ENCODE peak calls at places on chromosomes 12 and 14, in seven cellular contexts. Z, N, F, M, O, E and V are unnamed samples.

GRCh38 chr12:91181053-91181452 is 1.6 kb downstream of the DCN start:
- DNase-seq in E (peak), M (no peak), N (no peak), Z (no peak), F (no peak), O (no peak), V (no peak)

GRCh38 chr12:91562476-91562875 is 379.9 kb upstream of the DCN start:
- DNase-seq in F (no peak), E (peak), M (no peak), Z (no peak), N (no peak), O (no peak), V (no peak)

GRCh38 chr14:60648169-60648933 is 926 bp downstream of the SIX1 start:
- DNase-seq in M (no peak), F (peak), N (no peak), Z (peak), O (no peak), E (peak), V (no peak)

GRCh38 chr12:48954781-48955501 is 2.3 kb downstream of the ARF3 start:
- DNase-seq in F (no peak), M (no peak), E (no peak), O (no peak), N (no peak), Z (no peak), V (no peak)

GRCh38 chr14:95522116-95522515 is 5.7 kb upstream of the SYNE3 start:
- DNase-seq in M (no peak), Z (no peak), F (no peak), O (no peak), E (no peak), N (no peak), V (no peak)

GRCh38 chr14:65354715-65355114 is 57.8 kb upstream of the FUT8 start:
- DNase-seq in Z (no peak), E (no peak), M (no peak), F (no peak), O (no peak), N (no peak), V (no peak)

GRCh38 chr12:50326636-50327284 is 43.4 kb upstream of the LIMA1 start:
- DNase-seq in M (no peak), O (no peak), E (peak), N (no peak), F (no peak), Z (peak), V (peak)

GRCh38 chr12:37543131-37543965 is 773.2 kb upstream of the ALG10B start:
- DNase-seq in Z (no peak), F (no peak), N (no peak), E (no peak), O (no peak), M (no peak), V (no peak)

GRCh38 chr14:91354979-91355685 is 62.5 kb downstream of the CCDC88C start:
- DNase-seq in N (no peak), Z (no peak), M (no peak), E (no peak), F (no peak), O (no peak), V (no peak)

GRCh38 chr12:76688001-76688400 is 75.9 kb upstream of the ZDHHC17 start:
- DNase-seq in M (no peak), E (peak), F (no peak), N (no peak), O (no peak), Z (no peak), V (no peak)

GRCh38 chr14:103542545-103543088 is 13.6 kb downstream of the TRMT61A start:
- DNase-seq in N (no peak), F (peak), Z (no peak), O (no peak), E (no peak), M (peak), V (no peak)

GRCh38 chr14:76413962-76414665 is 38.2 kb downstream of the ESRRB start:
- DNase-seq in O (no peak), N (no peak), Z (no peak), F (no peak), E (no peak), M (no peak), V (no peak)

GRCh38 chr14:99508896-99509629 is 27.9 kb downstream of the CCNK start:
- DNase-seq in E (no peak), F (no peak), N (no peak), O (no peak), Z (no peak), M (no peak), V (peak)

GRCh38 chr14:103097994-103098957 is 3.8 kb downstream of the EXOC3L4 start:
- DNase-seq in E (no peak), N (no peak), Z (no peak), O (no peak), F (no peak), M (peak), V (no peak)

GRCh38 chr14:99548871-99549270 is 55.1 kb downstream of the CCDC85C start:
- DNase-seq in Z (no peak), F (no peak), O (no peak), E (no peak), M (no peak), N (no peak), V (no peak)

GRCh38 chr12:30847259-30847658 is 79.3 kb upstream of the TSPAN11 start:
- DNase-seq in Z (peak), O (peak), E (peak), M (no peak), N (no peak), F (no peak), V (peak)

GRCh38 chr12:49698619-49699545 is 8.3 kb downstream of the FMNL3 start:
- DNase-seq in O (no peak), Z (no peak), M (peak), E (peak), F (no peak), N (no peak), V (no peak)

GRCh38 chr14:103521438-103521961 is 1.1 kb downstream of the CKB start:
- DNase-seq in E (no peak), F (no peak), O (no peak), M (peak), N (no peak), Z (no peak), V (no peak)

GRCh38 chr12:79850610-79851299 is 84.1 kb downstream of the PPP1R12A start:
- DNase-seq in E (no peak), Z (no peak), O (no peak), N (no peak), M (no peak), F (no peak), V (no peak)

GRCh38 chr12:88036368-88036965 is 7.3 kb upstream of the C12orf50 start:
- DNase-seq in N (no peak), F (no peak), Z (no peak), O (no peak), M (no peak), E (peak), V (peak)
- H3K27ac ChIP-seq in N (no peak), F (no peak), Z (peak), O (peak), M (no peak), E (no peak), V (peak)

GRCh38 chr12:109737111-109737510 is 23.5 kb downstream of the FAM222A start:
- DNase-seq in M (no peak), E (no peak), O (no peak), Z (no peak), F (peak), N (no peak), V (no peak)

GRCh38 chr12:109737631-109738030 is 24.0 kb downstream of the FAM222A start:
- DNase-seq in M (no peak), E (no peak), O (no peak), N (no peak), Z (no peak), F (peak), V (no peak)

GRCh38 chr12:109735051-109735521 is 21.5 kb downstream of the FAM222A start:
- DNase-seq in M (peak), N (peak), E (no peak), O (no peak), F (peak), Z (no peak), V (no peak)

GRCh38 chr12:109735825-109736551 is 22.4 kb downstream of the FAM222A start:
- DNase-seq in E (no peak), N (peak), O (no peak), F (peak), M (peak), Z (no peak), V (no peak)

GRCh38 chr12:109736552-109737108 is 23.0 kb downstream of the FAM222A start:
- DNase-seq in F (peak), O (no peak), N (peak), Z (peak), M (peak), E (peak), V (no peak)
- H3K27ac ChIP-seq in F (no peak), O (no peak), N (no peak), Z (no peak), M (no peak), E (no peak), V (no peak)

DNA sequence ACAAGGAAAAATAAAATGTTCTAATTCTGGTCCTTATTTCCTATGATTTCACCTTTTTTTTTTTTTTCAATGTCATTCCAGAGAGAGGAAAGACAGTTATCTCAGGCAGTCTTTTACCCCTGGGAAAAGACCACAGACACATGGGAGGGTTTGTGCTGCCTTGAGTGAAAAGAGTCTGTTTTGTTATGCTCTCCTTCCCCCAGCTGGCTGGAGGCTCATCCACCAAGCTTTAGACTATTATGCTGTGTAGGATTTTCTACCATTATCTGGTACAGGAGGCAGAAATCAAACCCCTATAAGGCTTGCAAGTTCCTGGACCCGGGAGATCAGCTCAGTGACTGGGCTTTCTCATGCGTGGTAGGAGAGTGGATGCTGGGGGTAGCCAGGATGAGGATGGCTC is 151.9 kb downstream of the CRADD start:
- DNase-seq in O (no peak), N (no peak), F (no peak), M (peak), E (no peak), Z (no peak), V (no peak)
- H3K27ac ChIP-seq in O (no peak), N (peak), F (peak), M (peak), E (no peak), Z (no peak), V (no peak)

DNA sequence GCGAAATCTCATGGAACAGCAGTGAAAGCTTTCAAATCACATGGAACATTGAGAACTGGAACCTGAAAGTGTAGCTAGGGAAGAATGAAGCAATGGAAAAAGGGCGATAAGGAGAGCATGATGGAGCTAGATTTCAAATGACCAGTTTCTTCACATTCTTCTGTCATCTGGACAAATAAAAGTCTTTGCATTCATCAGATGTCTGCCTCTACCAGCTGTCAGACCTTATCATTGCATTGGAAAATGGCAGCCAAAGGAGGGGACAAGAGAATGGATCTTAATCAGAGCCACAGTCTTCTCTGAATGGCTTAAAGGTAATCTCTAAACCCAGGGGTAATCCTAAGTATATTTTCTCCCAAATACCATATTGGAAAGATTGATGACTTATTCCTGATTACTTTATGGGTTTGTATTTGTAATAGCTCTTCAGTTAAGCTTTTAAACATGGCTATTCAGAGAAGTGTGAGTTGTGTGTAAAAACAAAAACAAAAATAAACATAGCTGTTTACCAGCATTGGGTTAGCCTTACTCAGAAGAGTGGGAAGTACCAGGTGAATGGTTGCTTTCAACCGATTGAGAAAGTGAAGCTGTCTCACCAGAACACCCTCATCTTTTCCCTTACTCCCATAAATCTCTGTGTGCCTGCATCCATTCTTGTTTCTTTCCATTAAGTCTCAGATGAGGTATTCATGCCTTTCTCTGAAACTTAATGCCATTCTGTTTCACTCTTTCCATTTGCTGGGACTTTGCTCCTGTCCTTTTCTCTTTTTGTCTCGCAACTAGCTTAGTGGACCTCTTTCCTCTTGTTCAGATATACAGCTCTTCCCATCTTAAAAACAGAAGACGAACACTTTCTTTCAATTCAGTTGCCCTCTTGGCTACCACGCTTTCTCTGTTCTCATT is 10.5 kb downstream of the BORCS5 start:
- DNase-seq in N (no peak), O (no peak), M (no peak), E (no peak), F (no peak), Z (no peak), V (no peak)
- H3K27ac ChIP-seq in N (peak), O (no peak), M (no peak), E (no peak), F (no peak), Z (no peak), V (no peak)

GRCh38 chr12:131272415-131272814 is 318.7 kb downstream of the ADGRD1 start:
- DNase-seq in O (no peak), N (no peak), M (no peak), Z (no peak), F (no peak), E (no peak), V (no peak)
- H3K27ac ChIP-seq in O (no peak), N (no peak), M (no peak), Z (no peak), F (no peak), E (no peak), V (no peak)

GRCh38 chr14:68147331-68147730 is 327.8 kb downstream of the RAD51B start:
- DNase-seq in M (no peak), Z (no peak), E (no peak), N (no peak), F (no peak), O (no peak), V (no peak)

GRCh38 chr14:68145036-68145435 is 325.5 kb downstream of the RAD51B start:
- DNase-seq in E (no peak), M (no peak), F (no peak), N (no peak), O (no peak), Z (peak), V (no peak)

GRCh38 chr14:68146812-68147211 is 327.2 kb downstream of the RAD51B start:
- DNase-seq in M (no peak), O (no peak), F (no peak), E (peak), N (no peak), Z (peak), V (no peak)

GRCh38 chr14:68144051-68144681 is 324.6 kb downstream of the RAD51B start:
- DNase-seq in N (no peak), O (no peak), M (no peak), Z (peak), F (no peak), E (peak), V (no peak)

GRCh38 chr14:68145539-68145938 is 326.0 kb downstream of the RAD51B start:
- DNase-seq in F (no peak), N (no peak), M (no peak), E (peak), Z (no peak), O (no peak), V (no peak)
- H3K27ac ChIP-seq in F (no peak), N (peak), M (peak), E (no peak), Z (peak), O (peak), V (peak)

GRCh38 chr12:111636209-111636928 is 37.3 kb upstream of the ATXN2 start:
- DNase-seq in N (peak), E (peak), O (no peak), F (peak), M (peak), Z (no peak), V (no peak)
- H3K27ac ChIP-seq in N (peak), E (peak), O (no peak), F (no peak), M (no peak), Z (no peak), V (no peak)

GRCh38 chr12:112239881-112240280 is 114.5 kb downstream of the TRAFD1 start:
- DNase-seq in O (no peak), E (no peak), M (no peak), Z (no peak), N (no peak), F (no peak), V (no peak)
- H3K27ac ChIP-seq in O (no peak), E (no peak), M (no peak), Z (no peak), N (no peak), F (no peak), V (no peak)

GRCh38 chr14:81132492-81132891 is 88.3 kb downstream of the GTF2A1 start:
- DNase-seq in Z (no peak), M (no peak), F (no peak), O (no peak), N (no peak), E (no peak), V (no peak)
- H3K27ac ChIP-seq in Z (no peak), M (no peak), F (no peak), O (no peak), N (no peak), E (no peak), V (no peak)

GRCh38 chr12:118063567-118064391 is 2.8 kb upstream of the WSB2 start:
- DNase-seq in O (no peak), N (no peak), M (no peak), E (peak), F (no peak), Z (no peak), V (no peak)
- H3K27ac ChIP-seq in O (peak), N (no peak), M (peak), E (no peak), F (no peak), Z (peak), V (peak)